ENCODE peak calls at places on chromosomes 11 and 22, in ten cellular contexts. C is upper lobe of left lung; N is kidney; A is endodermal cell; I is CD8-positive, alpha-beta T cell; Y is left ventricle myocardium inferior; M is naive thymus-derived CD4-positive, alpha-beta T cell; O is tibial nerve; X is neural progenitor cell; D is mammary epithelial cell. J is an unnamed sample.

GRCh38 chr22:31954535-31955326 is 10.4 kb downstream of the YWHAH start:
- DNase-seq in N (peak; percentile 22), X (no peak), O (no peak), M (no peak), Y (no peak), I (no peak), C (no peak), D (no peak), A (no peak), J (no peak)

GRCh38 chr22:38531251-38531956 is 25.3 kb upstream of the DDX17 start:
- DNase-seq in C (no peak), M (no peak), D (no peak), Y (no peak), I (no peak), N (no peak), A (no peak), X (no peak), O (no peak), J (no peak)

GRCh38 chr11:122509091-122509490 is 146.4 kb upstream of the UBASH3B start:
- DNase-seq in O (no peak), C (no peak), X (no peak), I (no peak), Y (no peak), D (no peak), A (no peak), N (no peak), M (no peak), J (no peak)

GRCh38 chr11:27699926-27700350 is 317 bp downstream of the BDNF start:
- DNase-seq in Y (no peak), N (peak; percentile 62), A (peak; percentile 72), M (no peak), X (no peak), O (no peak), D (no peak), I (no peak), C (no peak), J (no peak)

GRCh38 chr22:48456449-48456848 is 1371.2 kb downstream of the BRD1 start:
- DNase-seq in C (peak; percentile 6), M (no peak), D (no peak), N (no peak), O (no peak), I (no peak), X (no peak), A (peak; percentile 33), Y (no peak), J (no peak)

GRCh38 chr11:69431136-69431535 is 50.3 kb upstream of the LINC01488 start:
- DNase-seq in M (no peak), N (peak; percentile 10), Y (peak; percentile 3), I (no peak), O (no peak), A (no peak), C (no peak), X (no peak), D (no peak), J (no peak)

GRCh38 chr11:35933572-35933925 is 10.3 kb upstream of the LDLRAD3 start:
- DNase-seq in M (no peak), N (no peak), D (no peak), I (no peak), A (no peak), Y (no peak), O (no peak), C (no peak), X (no peak), J (no peak)

GRCh38 chr22:27749597-27750225 is 51.8 kb downstream of the MN1 start:
- DNase-seq in M (no peak), I (no peak), A (peak; percentile 82), N (no peak), X (peak; percentile 69), Y (no peak), C (no peak), D (peak; percentile 29), O (no peak), J (no peak)

GRCh38 chr11:58394195-58394594 is 12.5 kb downstream of the OR5B3 start:
- DNase-seq in A (no peak), N (no peak), Y (no peak), X (no peak), I (no peak), D (peak; percentile 73), M (no peak), C (no peak), O (no peak), J (no peak)

GRCh38 chr11:719214-720016 is 13.4 kb downstream of the EPS8L2 start:
- DNase-seq in Y (no peak), O (no peak), N (no peak), M (no peak), I (no peak), C (no peak), A (no peak), X (no peak), D (no peak), J (no peak)

GRCh38 chr22:30607939-30608338 is 965 bp downstream of the TCN2 start:
- DNase-seq in N (no peak), O (no peak), M (no peak), X (no peak), Y (no peak), C (no peak), I (no peak), A (no peak), D (no peak), J (no peak)

GRCh38 chr11:77799338-77799737 is 21.2 kb downstream of the RSF1 start:
- DNase-seq in D (no peak), Y (no peak), I (no peak), A (no peak), N (no peak), C (no peak), X (no peak), M (no peak), O (no peak), J (no peak)

GRCh38 chr22:19992921-19993355 is 23.7 kb downstream of the ARVCF start:
- DNase-seq in D (no peak), X (no peak), A (no peak), C (no peak), Y (no peak), N (peak; percentile 54), I (no peak), M (no peak), O (no peak), J (no peak)

GRCh38 chr11:115503886-115504278 is 333 bp downstream of the CADM1 start:
- DNase-seq in O (no peak), I (no peak), A (no peak), D (peak; percentile 1), N (no peak), X (no peak), M (no peak), Y (no peak), C (no peak), J (no peak)

GRCh38 chr22:19233189-19233661 is 54.7 kb upstream of the SLC25A1 start:
- DNase-seq in C (no peak), M (no peak), X (no peak), N (no peak), Y (no peak), I (no peak), A (no peak), O (no peak), D (no peak), J (no peak)

GRCh38 chr11:82930734-82931133 is 29.2 kb downstream of the DDIAS start:
- DNase-seq in D (no peak), I (no peak), A (no peak), Y (no peak), C (no peak), X (no peak), O (no peak), M (no peak), N (no peak), J (no peak)
- H3K4me1 ChIP-seq in D (no peaks in the 10 kb centered on the region), I (peaks cover 43% of the 10 kb centered on the region), A (no peaks in the 10 kb centered on the region), Y (no peaks in the 10 kb centered on the region), C (no peaks in the 10 kb centered on the region), X (no peaks in the 10 kb centered on the region), O (no peaks in the 10 kb centered on the region), M (no peaks in the 10 kb centered on the region), N (no peaks in the 10 kb centered on the region), J (no peaks in the 10 kb centered on the region)

GRCh38 chr11:17148536-17148935 is 59.2 kb downstream of the PIK3C2A start:
- DNase-seq in M (no peak), Y (no peak), X (no peak), O (no peak), D (no peak), C (no peak), N (no peak), A (no peak), I (no peak), J (no peak)
- H3K27ac ChIP-seq in M (no peak overlapping the region), Y (no peak overlapping the region), X (no peak overlapping the region), O (no peak overlapping the region), D (no peak overlapping the region), C (no peak overlapping the region), N (no peak overlapping the region), A (no peak overlapping the region), I (no peak overlapping the region), J (no peak overlapping the region)

GRCh38 chr22:41116342-41116741 is 23.9 kb downstream of the EP300 start:
- DNase-seq in C (no peak), D (no peak), N (no peak), M (no peak), I (no peak), X (no peak), O (no peak), A (no peak), Y (no peak), J (no peak)

GRCh38 chr22:41106122-41106968 is 14.0 kb downstream of the EP300 start:
- DNase-seq in Y (no peak), A (no peak), I (no peak), D (peak; percentile 9), X (no peak), O (no peak), M (no peak), C (no peak), N (no peak), J (no peak)

DNA sequence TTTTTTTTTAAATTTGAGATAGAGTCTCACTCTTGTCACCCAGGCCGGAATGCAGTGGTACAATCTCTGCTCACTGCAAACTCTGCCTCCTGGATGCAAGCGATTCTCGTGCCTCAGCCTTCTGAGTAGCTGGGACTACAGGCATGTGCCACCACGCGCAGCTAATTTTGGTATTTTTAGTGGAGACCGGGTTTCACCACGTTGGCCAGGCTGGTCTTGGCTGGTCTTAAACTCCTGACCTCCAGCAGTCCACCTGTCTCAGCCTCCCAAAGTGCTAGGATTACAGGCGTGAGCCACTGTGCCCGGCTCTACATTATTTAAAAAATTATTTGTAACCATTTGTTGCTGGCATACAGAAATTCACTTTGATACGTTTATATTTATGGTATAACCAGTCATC is 18.6 kb downstream of the EP300 start:
- DNase-seq in A (no peak), O (no peak), C (no peak), X (no peak), N (no peak), Y (no peak), D (no peak), M (no peak), I (no peak), J (no peak)
- H3K4me1 ChIP-seq in A (no peaks in the 10 kb centered on the region), O (no peaks in the 10 kb centered on the region), C (peaks cover 36% of the 10 kb centered on the region), X (peaks cover 2% of the 10 kb centered on the region), N (no peaks in the 10 kb centered on the region), Y (peaks cover 38% of the 10 kb centered on the region), D (no peaks in the 10 kb centered on the region), M (peaks cover 17% of the 10 kb centered on the region), I (peaks cover 21% of the 10 kb centered on the region), J (peaks cover 4% of the 10 kb centered on the region)

DNA sequence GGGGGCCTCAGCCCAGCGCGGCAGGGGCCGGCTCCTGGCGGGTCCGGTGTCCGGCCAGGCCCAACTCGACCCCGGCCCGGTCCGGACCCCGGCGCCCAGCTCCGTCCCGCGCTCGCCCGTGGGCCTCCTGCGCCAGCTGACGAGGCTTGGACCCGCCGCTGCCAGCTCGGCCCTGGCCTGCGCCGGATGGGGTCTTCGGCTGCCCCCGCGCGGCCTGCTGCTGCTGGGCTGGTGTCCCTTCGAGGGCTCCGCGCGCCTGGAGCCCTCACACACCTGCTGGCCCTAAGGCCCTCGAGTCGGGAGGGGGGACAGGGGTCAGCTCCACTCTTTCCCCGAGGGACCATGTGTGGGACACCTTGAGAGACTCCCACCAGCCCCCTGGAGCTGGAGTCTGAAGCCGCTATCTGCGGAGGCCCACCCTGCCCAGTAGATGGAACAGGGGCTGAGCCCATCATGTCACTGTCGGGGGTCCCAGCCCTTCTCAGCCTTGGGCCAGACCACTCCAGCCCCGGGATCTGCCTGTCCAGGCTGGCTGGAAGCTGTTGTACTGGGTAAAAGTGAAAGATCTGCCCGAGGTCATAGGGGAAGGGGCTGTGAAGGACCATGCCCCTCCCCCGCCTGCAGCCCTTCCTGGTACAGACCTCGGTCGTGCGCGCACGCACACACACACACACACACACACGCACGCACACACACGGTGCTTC is 768 bp upstream of the CDKN1C start:
- DNase-seq in A (peak; percentile 86), Y (peak; percentile 41), D (no peak), M (peak; percentile 33), C (no peak), N (peak; percentile 89), O (no peak), I (no peak), X (peak; percentile 85), J (no peak)
- H3K27ac ChIP-seq in A (peak overlapping the region; percentile 53), Y (peak overlapping the region; percentile 76), D (no peak overlapping the region), M (peak overlapping the region; percentile 30), C (peak overlapping the region; percentile 13), N (peak overlapping the region; percentile 34), O (peak overlapping the region; percentile 79), I (no peak overlapping the region), X (no peak overlapping the region), J (no peak overlapping the region)

J was measured in effector memory CD4-positive, alpha-beta T cell.